ENCODE peak calls at places on chromosome 5, in nine cellular contexts. T is HFF-Myc, R is HepG2, P is spleen, O is GM10248, L is fibroblast of lung, X is body of pancreas, H is neural crest cell, Y is WERI-Rb-1. I is an unnamed sample.

GRCh38 chr5:92665506-92665905 is 915.5 kb downstream of the NR2F1-AS1 start:
- DNase-seq in T (no peak), R (no peak), P (no peak), O (no peak), L (no peak), X (no peak), H (no peak), Y (no peak), I (no peak)

GRCh38 chr5:62460578-62460983 is 48.0 kb downstream of the IPO11 start:
- DNase-seq in T (no peak), R (peak), P (no peak), O (peak), L (peak), X (no peak), H (no peak), Y (no peak), I (peak)

GRCh38 chr5:154860123-154860522 is 1.7 kb downstream of the CNOT8 start:
- DNase-seq in T (no peak), R (peak), P (no peak), O (no peak), L (peak), X (no peak), H (no peak), Y (no peak), I (no peak)

GRCh38 chr5:112938286-112938685 is 16.3 kb upstream of the REEP5 start:
- DNase-seq in T (no peak), R (no peak), P (no peak), O (no peak), L (no peak), X (no peak), H (no peak), Y (no peak), I (no peak)

GRCh38 chr5:110045153-110045552 is 355.4 kb downstream of the MAN2A1 start:
- DNase-seq in T (no peak), R (no peak), P (no peak), O (no peak), L (peak), X (no peak), H (no peak), Y (no peak), I (peak)

GRCh38 chr5:122228728-122229392 is 83.2 kb upstream of the SNCAIP start:
- DNase-seq in T (no peak), R (no peak), P (no peak), O (no peak), L (no peak), X (no peak), H (no peak), Y (no peak), I (no peak)

GRCh38 chr5:1751864-1752822 is 47.5 kb downstream of the MRPL36 start:
- DNase-seq in T (no peak), R (no peak), P (no peak), O (no peak), L (no peak), X (no peak), H (no peak), Y (peak), I (no peak)

GRCh38 chr5:173229381-173229959 is 5.5 kb downstream of the NKX2-5 start:
- DNase-seq in T (no peak), R (no peak), P (peak), O (no peak), L (no peak), X (no peak), H (no peak), Y (no peak), I (no peak)

GRCh38 chr5:33892419-33893151 is 795 bp upstream of the ADAMTS12 start:
- DNase-seq in T (peak), R (peak), P (no peak), O (no peak), L (peak), X (peak), H (no peak), Y (no peak), I (peak)

GRCh38 chr5:173793677-173794570 is 94.2 kb upstream of the CPEB4 start:
- DNase-seq in T (no peak), R (peak), P (no peak), O (no peak), L (no peak), X (no peak), H (no peak), Y (no peak), I (no peak)

GRCh38 chr5:7827602-7828001 is 23.3 kb downstream of the CFAP90 start:
- DNase-seq in T (no peak), R (no peak), P (no peak), O (no peak), L (no peak), X (no peak), H (no peak), Y (no peak), I (no peak)

GRCh38 chr5:34718516-34718915 is 62.4 kb downstream of the RAI14 start:
- DNase-seq in T (no peak), R (no peak), P (no peak), O (no peak), L (no peak), X (no peak), H (no peak), Y (no peak), I (no peak)

GRCh38 chr5:170747851-170748250 is 35.7 kb upstream of the GABRP start:
- DNase-seq in T (no peak), R (peak), P (no peak), O (peak), L (peak), X (no peak), H (peak), Y (peak), I (no peak)

GRCh38 chr5:180052211-180052818 is 19.2 kb downstream of the RNF130 start:
- DNase-seq in T (no peak), R (no peak), P (no peak), O (no peak), L (no peak), X (no peak), H (no peak), Y (no peak), I (no peak)

GRCh38 chr5:147939431-147940114 is 33.2 kb upstream of the C5orf46 start:
- DNase-seq in T (no peak), R (no peak), P (no peak), O (no peak), L (no peak), X (no peak), H (no peak), Y (no peak), I (no peak)

GRCh38 chr5:129382921-129383672 is 77.0 kb upstream of the ADAMTS19 start:
- DNase-seq in T (peak), R (no peak), P (no peak), O (no peak), L (peak), X (no peak), H (no peak), Y (no peak), I (no peak)

GRCh38 chr5:167050568-167051214 is 1240.8 kb upstream of the WWC1 start:
- DNase-seq in T (no peak), R (no peak), P (no peak), O (no peak), L (peak), X (no peak), H (no peak), Y (no peak), I (no peak)

GRCh38 chr5:54234304-54234938 is 76.0 kb downstream of the ARL15 start:
- DNase-seq in T (no peak), R (peak), P (no peak), O (peak), L (peak), X (no peak), H (no peak), Y (no peak), I (peak)

GRCh38 chr5:126561908-126562307 is 33.1 kb downstream of the ALDH7A1 start:
- DNase-seq in T (no peak), R (no peak), P (no peak), O (no peak), L (peak), X (no peak), H (no peak), Y (no peak), I (no peak)

GRCh38 chr5:107108111-107108510 is 562.6 kb downstream of the EFNA5 start:
- DNase-seq in T (no peak), R (no peak), P (no peak), O (no peak), L (no peak), X (no peak), H (no peak), Y (no peak), I (no peak)

GRCh38 chr5:11258001-11258400 is 497.0 kb upstream of the DAP start:
- DNase-seq in T (no peak), R (no peak), P (no peak), O (no peak), L (no peak), X (no peak), H (no peak), Y (no peak), I (no peak)

GRCh38 chr5:96963267-96963666 is 27.4 kb downstream of the LNPEP start:
- DNase-seq in T (peak), R (no peak), P (no peak), O (no peak), L (peak), X (no peak), H (no peak), Y (peak), I (no peak)

GRCh38 chr5:163352531-163352930 is 84.9 kb upstream of the CCNG1 start:
- DNase-seq in T (no peak), R (no peak), P (no peak), O (no peak), L (no peak), X (no peak), H (no peak), Y (no peak), I (no peak)

GRCh38 chr5:163354685-163355084 is 82.7 kb upstream of the CCNG1 start:
- DNase-seq in T (no peak), R (no peak), P (no peak), O (peak), L (no peak), X (no peak), H (no peak), Y (no peak), I (no peak)

GRCh38 chr5:163347671-163348070 is 89.7 kb upstream of the CCNG1 start:
- DNase-seq in T (peak), R (peak), P (no peak), O (peak), L (peak), X (peak), H (peak), Y (peak), I (peak)

DNA sequence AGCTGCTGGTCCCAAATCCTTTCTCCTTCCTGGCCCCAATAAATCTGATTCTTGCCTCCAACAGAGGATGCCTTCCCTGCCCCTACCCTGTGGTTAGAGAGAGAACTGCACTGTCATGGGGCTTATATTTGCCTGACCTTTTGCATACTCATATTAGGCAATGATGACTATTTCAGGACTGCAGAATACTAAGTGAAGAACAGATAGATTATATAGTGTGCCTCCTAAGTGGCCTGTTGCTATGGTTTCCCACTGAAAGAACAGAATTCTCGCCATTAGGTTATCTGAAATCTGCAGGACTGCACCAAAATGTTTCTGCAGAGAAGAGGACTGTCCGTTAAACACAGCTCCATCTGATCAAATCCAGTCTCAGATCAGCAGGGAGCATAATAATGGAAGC is 87.3 kb upstream of the CCNG1 start:
- DNase-seq in T (no peak), R (no peak), P (no peak), O (no peak), L (peak), X (no peak), H (no peak), Y (no peak), I (no peak)
- TF ChIP-seq CTCF in T (no peak), R (no peak), P (no peak), O (no peak), L (peak), X (no peak), H (peak), Y (no peak), I (no peak)

DNA sequence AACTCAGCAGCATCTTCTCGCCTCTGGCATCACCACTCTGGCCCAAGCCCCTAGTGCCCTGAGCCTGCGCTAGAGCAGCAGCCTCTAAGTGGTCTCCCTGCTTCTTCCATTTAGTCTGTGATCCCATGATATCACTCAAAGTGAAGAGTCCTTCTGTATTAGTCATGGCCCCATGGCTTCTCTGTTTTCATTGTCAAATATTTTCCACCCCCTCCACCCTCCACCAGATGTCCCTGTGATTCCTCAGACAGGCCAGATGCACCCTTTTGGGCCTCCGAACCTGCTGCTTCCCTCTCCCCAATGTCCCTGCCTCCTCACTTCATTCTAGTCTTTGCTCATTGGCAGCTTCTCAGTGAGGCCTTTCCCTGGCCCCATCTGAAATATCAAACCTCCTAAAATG is 299.2 kb downstream of the SPOCK1 start:
- DNase-seq in T (no peak), R (no peak), P (no peak), O (no peak), L (no peak), X (no peak), H (no peak), Y (no peak), I (no peak)
- TF ChIP-seq CTCF in T (no peak), R (no peak), P (no peak), O (no peak), L (no peak), X (no peak), H (no peak), Y (no peak), I (peak)

GRCh38 chr5:78056901-78057514 is 237.5 kb downstream of the AP3B1 start:
- DNase-seq in T (no peak), R (no peak), P (no peak), O (no peak), L (no peak), X (no peak), H (no peak), Y (no peak), I (no peak)
- TF ChIP-seq CTCF in T (peak), R (no peak), P (no peak), O (no peak), L (no peak), X (no peak), H (peak), Y (no peak), I (no peak)

GRCh38 chr5:176629853-176630680 is at the start of the genes EIF4E1B and SNCB:
- DNase-seq in T (no peak), R (no peak), P (peak), O (peak), L (peak), X (no peak), H (peak), Y (peak), I (no peak)
- TF ChIP-seq CTCF in T (no peak), R (peak), P (no peak), O (no peak), L (no peak), X (no peak), H (no peak), Y (no peak), I (no peak)

DNA sequence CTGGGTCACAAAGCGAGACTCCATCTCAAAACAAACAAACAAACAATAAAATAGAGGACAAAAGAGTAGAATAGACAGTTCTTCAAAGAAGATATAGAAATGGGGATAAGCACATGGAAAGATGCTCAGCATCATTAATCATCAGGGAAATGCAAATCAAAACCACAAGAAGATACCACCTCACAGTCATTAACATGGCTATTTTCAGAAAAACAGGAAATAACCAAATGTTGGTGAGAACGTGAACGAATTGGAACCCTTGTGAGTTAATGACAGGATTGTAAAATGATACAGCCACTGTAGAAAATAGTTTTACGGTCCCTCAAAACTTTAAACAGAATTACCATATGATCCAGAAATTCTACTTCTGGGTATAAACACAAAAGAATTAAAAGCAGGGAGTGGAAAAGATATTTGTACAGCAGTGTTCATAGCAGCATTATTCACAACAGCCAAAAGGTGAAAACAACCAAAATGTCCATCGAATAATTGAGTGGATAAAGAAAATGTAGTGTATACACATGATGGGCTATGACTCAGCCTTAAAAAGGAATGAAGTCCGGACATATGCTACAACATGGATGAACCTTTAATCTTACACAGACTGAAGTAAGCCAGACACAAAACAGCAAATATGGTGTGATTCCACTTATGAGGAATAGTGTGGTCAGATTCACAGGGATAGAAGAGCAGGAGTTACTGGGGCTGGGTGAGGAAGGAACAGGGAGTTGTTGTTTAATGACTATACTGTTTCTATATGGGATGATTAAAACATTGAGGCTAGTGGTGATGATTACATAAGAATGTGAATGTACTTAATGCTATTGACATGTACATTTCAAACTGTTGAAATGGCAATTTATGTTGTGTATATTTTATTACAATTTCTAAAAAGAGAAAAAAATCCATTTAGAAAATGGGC is 19.7 kb downstream of the OR2V2 start:
- DNase-seq in T (no peak), R (no peak), P (no peak), O (no peak), L (no peak), X (no peak), H (no peak), Y (no peak), I (no peak)
- TF ChIP-seq CTCF in T (no peak), R (no peak), P (no peak), O (no peak), L (no peak), X (no peak), H (no peak), Y (no peak), I (no peak)

I was measured in AG09319.